ENCODE peak calls at places on chromosome 9, in five cellular contexts. One of them, this sample, is unnamed.
A peak's percentile ranks its signal among the peaks of the same experiment; 100 is the strongest.

GRCh38 chr9:113775714-113776113 is 100.4 kb upstream of the ZNF618 start:
- DNase-seq in mammary epithelial cell: no peak
- DNase-seq in heart right ventricle: no peak
- DNase-seq in OCI-LY7: no peak
- DNase-seq in stomach: no peak
- DNase-seq in this sample: no peak

GRCh38 chr9:108645520-108645919 is 210.3 kb downstream of the ACTL7B start:
- DNase-seq in OCI-LY7: no peak
- DNase-seq in mammary epithelial cell: peak; percentile 72
- DNase-seq in heart right ventricle: no peak
- DNase-seq in stomach: no peak
- DNase-seq in this sample: no peak

GRCh38 chr9:71646131-71646530 is 122.2 kb downstream of the CEMIP2 start:
- DNase-seq in stomach: no peak
- DNase-seq in OCI-LY7: no peak
- DNase-seq in mammary epithelial cell: no peak
- DNase-seq in heart right ventricle: no peak
- DNase-seq in this sample: no peak

GRCh38 chr9:16559418-16560188 is 310.9 kb downstream of the BNC2 start:
- DNase-seq in heart right ventricle: no peak
- DNase-seq in mammary epithelial cell: no peak
- DNase-seq in OCI-LY7: no peak
- DNase-seq in stomach: no peak
- DNase-seq in this sample: no peak

GRCh38 chr9:4293293-4293931 is 6.5 kb downstream of the GLIS3 start:
- DNase-seq in heart right ventricle: no peak
- DNase-seq in OCI-LY7: no peak
- DNase-seq in stomach: no peak
- DNase-seq in mammary epithelial cell: peak; percentile 93
- DNase-seq in this sample: no peak

GRCh38 chr9:18490591-18491370 is 16.8 kb downstream of the ADAMTSL1 start:
- DNase-seq in stomach: no peak
- DNase-seq in OCI-LY7: no peak
- DNase-seq in mammary epithelial cell: peak; percentile 96
- DNase-seq in heart right ventricle: no peak
- DNase-seq in this sample: no peak

GRCh38 chr9:591292-591691 is 250.2 kb upstream of the DMRT1 start:
- DNase-seq in stomach: peak; percentile 87
- DNase-seq in heart right ventricle: peak; percentile 55
- DNase-seq in mammary epithelial cell: peak; percentile 70
- DNase-seq in OCI-LY7: no peak
- DNase-seq in this sample: no peak

GRCh38 chr9:4297795-4298254 is 2.0 kb downstream of the GLIS3 start:
- DNase-seq in heart right ventricle: peak; percentile 64
- DNase-seq in stomach: peak; percentile 58
- DNase-seq in OCI-LY7: no peak
- DNase-seq in mammary epithelial cell: peak; percentile 59
- DNase-seq in this sample: no peak

GRCh38 chr9:13116292-13116691 is 163.2 kb downstream of the MPDZ start:
- DNase-seq in stomach: no peak
- DNase-seq in OCI-LY7: no peak
- DNase-seq in heart right ventricle: no peak
- DNase-seq in mammary epithelial cell: no peak
- DNase-seq in this sample: no peak

GRCh38 chr9:14902561-14902960 is 7.7 kb downstream of the FREM1 start:
- DNase-seq in mammary epithelial cell: no peak
- DNase-seq in heart right ventricle: no peak
- DNase-seq in stomach: no peak
- DNase-seq in OCI-LY7: no peak
- DNase-seq in this sample: no peak

GRCh38 chr9:3736186-3736585 is 210.4 kb upstream of the RFX3 start:
- DNase-seq in OCI-LY7: no peak
- DNase-seq in stomach: no peak
- DNase-seq in mammary epithelial cell: no peak
- DNase-seq in heart right ventricle: no peak
- DNase-seq in this sample: no peak

GRCh38 chr9:90546200-90546599 is 96.4 kb downstream of the DIRAS2 start:
- DNase-seq in OCI-LY7: no peak
- DNase-seq in stomach: no peak
- DNase-seq in mammary epithelial cell: peak; percentile 78
- DNase-seq in heart right ventricle: no peak
- DNase-seq in this sample: no peak

GRCh38 chr9:113609562-113610318 is 146.2 kb downstream of the RGS3 start:
- DNase-seq in stomach: peak; percentile 97
- DNase-seq in OCI-LY7: no peak
- DNase-seq in heart right ventricle: peak; percentile 89
- DNase-seq in mammary epithelial cell: no peak
- DNase-seq in this sample: no peak

GRCh38 chr9:77896269-77897245 is 135.1 kb downstream of the GNAQ start:
- DNase-seq in mammary epithelial cell: no peak
- DNase-seq in OCI-LY7: no peak
- DNase-seq in stomach: no peak
- DNase-seq in heart right ventricle: no peak
- DNase-seq in this sample: peak; percentile 43

GRCh38 chr9:118522093-118523028 is 818.2 kb downstream of the TLR4 start:
- DNase-seq in OCI-LY7: peak; percentile 47
- DNase-seq in mammary epithelial cell: peak; percentile 45
- DNase-seq in stomach: no peak
- DNase-seq in heart right ventricle: peak; percentile 15
- DNase-seq in this sample: no peak

DNA sequence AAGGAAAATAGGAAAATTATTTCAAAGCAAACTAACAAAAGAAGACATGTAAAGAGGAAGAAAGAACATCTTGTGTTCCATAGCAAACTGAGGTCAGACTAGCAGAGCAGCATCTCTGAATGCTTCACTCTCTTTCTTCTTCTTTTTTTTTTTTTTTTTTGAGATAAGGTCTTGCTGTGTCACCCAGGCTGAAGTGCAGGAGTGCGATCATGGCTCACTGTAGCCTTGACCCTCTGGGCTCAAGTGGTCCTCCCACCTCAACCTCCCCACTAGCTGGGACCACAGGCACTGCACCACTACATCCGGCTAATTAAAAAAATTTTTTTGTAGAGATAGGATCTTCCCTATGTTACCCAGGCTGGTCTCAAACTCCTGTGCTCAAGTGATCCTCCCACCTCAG is 36.6 kb downstream of the MELK start:
- DNase-seq in heart right ventricle: no peak
- DNase-seq in stomach: no peak
- DNase-seq in OCI-LY7: no peak
- DNase-seq in mammary epithelial cell: no peak
- DNase-seq in this sample: no peak
- H3K27ac ChIP-seq in heart right ventricle: no peak overlapping the region
- H3K27ac ChIP-seq in stomach: no peak overlapping the region
- H3K27ac ChIP-seq in OCI-LY7: no peak overlapping the region
- H3K27ac ChIP-seq in mammary epithelial cell: no peak overlapping the region
- H3K27ac ChIP-seq in this sample: no peak overlapping the region

GRCh38 chr9:115972802-115973201 is 180.8 kb upstream of the PAPPA start:
- DNase-seq in heart right ventricle: no peak
- DNase-seq in OCI-LY7: no peak
- DNase-seq in mammary epithelial cell: no peak
- DNase-seq in stomach: no peak
- DNase-seq in this sample: no peak
- H3K27ac ChIP-seq in heart right ventricle: no peak overlapping the region
- H3K27ac ChIP-seq in OCI-LY7: no peak overlapping the region
- H3K27ac ChIP-seq in mammary epithelial cell: no peak overlapping the region
- H3K27ac ChIP-seq in stomach: no peak overlapping the region
- H3K27ac ChIP-seq in this sample: no peak overlapping the region

GRCh38 chr9:88776717-88777497 is 214.4 kb upstream of the S1PR3 start:
- DNase-seq in mammary epithelial cell: peak; percentile 85
- DNase-seq in OCI-LY7: no peak
- DNase-seq in stomach: no peak
- DNase-seq in heart right ventricle: no peak
- DNase-seq in this sample: no peak

GRCh38 chr9:88773627-88774244 is 217.5 kb upstream of the S1PR3 start:
- DNase-seq in OCI-LY7: no peak
- DNase-seq in heart right ventricle: no peak
- DNase-seq in mammary epithelial cell: no peak
- DNase-seq in stomach: no peak
- DNase-seq in this sample: no peak

GRCh38 chr9:88775559-88775958 is 215.7 kb upstream of the S1PR3 start:
- DNase-seq in OCI-LY7: no peak
- DNase-seq in stomach: no peak
- DNase-seq in mammary epithelial cell: peak; percentile 69
- DNase-seq in heart right ventricle: no peak
- DNase-seq in this sample: no peak

GRCh38 chr9:88775966-88776365 is 215.3 kb upstream of the S1PR3 start:
- DNase-seq in OCI-LY7: no peak
- DNase-seq in mammary epithelial cell: no peak
- DNase-seq in heart right ventricle: no peak
- DNase-seq in stomach: no peak
- DNase-seq in this sample: no peak

GRCh38 chr9:88775037-88775471 is 216.2 kb upstream of the S1PR3 start:
- DNase-seq in mammary epithelial cell: peak; percentile 82
- DNase-seq in OCI-LY7: no peak
- DNase-seq in stomach: peak; percentile 44
- DNase-seq in heart right ventricle: no peak
- DNase-seq in this sample: no peak
- H3K27ac ChIP-seq in mammary epithelial cell: peak overlapping the region; percentile 83
- H3K27ac ChIP-seq in OCI-LY7: no peak overlapping the region
- H3K27ac ChIP-seq in stomach: peak overlapping the region; percentile 30
- H3K27ac ChIP-seq in heart right ventricle: peak overlapping the region; percentile 61
- H3K27ac ChIP-seq in this sample: no peak overlapping the region

GRCh38 chr9:92763721-92764380 is 782 bp downstream of the BICD2 start:
- DNase-seq in stomach: no peak
- DNase-seq in mammary epithelial cell: no peak
- DNase-seq in OCI-LY7: peak; percentile 57
- DNase-seq in heart right ventricle: peak; percentile 42
- DNase-seq in this sample: no peak
- H3K27ac ChIP-seq in stomach: peak overlapping the region; percentile 83
- H3K27ac ChIP-seq in mammary epithelial cell: peak overlapping the region; percentile 47
- H3K27ac ChIP-seq in OCI-LY7: peak overlapping the region; percentile 45
- H3K27ac ChIP-seq in heart right ventricle: peak overlapping the region; percentile 100
- H3K27ac ChIP-seq in this sample: no peak overlapping the region